ENCODE peak calls at places on chromosome 22, in nine cellular contexts. I, L, Q, X, U, N, E, Y and R are unnamed samples.

GRCh38 chr22:24421428-24421931 is 5.9 kb upstream of the ADORA2A start:
- DNase-seq in E (no peak), Q (no peak), X (peak), U (no peak), I (no peak), L (peak), Y (no peak), N (peak), R (no peak)

GRCh38 chr22:31937328-31937727 is 7.0 kb upstream of the YWHAH start:
- DNase-seq in L (no peak), U (no peak), X (no peak), E (no peak), Q (no peak), I (no peak), N (no peak), Y (no peak), R (no peak)

GRCh38 chr22:28017859-28018258 is 98.8 kb upstream of the PITPNB start:
- DNase-seq in Y (no peak), L (peak), U (no peak), I (no peak), N (no peak), X (no peak), Q (no peak), E (no peak), R (no peak)

GRCh38 chr22:27810566-27810965 is 9.0 kb upstream of the MN1 start:
- DNase-seq in U (peak), E (peak), X (no peak), Y (peak), Q (no peak), N (peak), L (peak), I (no peak), R (peak)

GRCh38 chr22:40400173-40400572 is 29.8 kb downstream of the SGSM3 start:
- DNase-seq in Q (no peak), I (no peak), L (no peak), N (peak), U (peak), Y (peak), E (no peak), X (peak), R (no peak)

GRCh38 chr22:17984114-17984513 is 40.2 kb downstream of the MICAL3 start:
- DNase-seq in X (peak), N (no peak), U (no peak), Y (no peak), L (no peak), E (no peak), Q (no peak), I (no peak), R (no peak)

GRCh38 chr22:27647540-27647939 is 154.0 kb downstream of the MN1 start:
- DNase-seq in X (no peak), N (no peak), I (no peak), Y (no peak), E (no peak), Q (no peak), U (no peak), L (no peak), R (no peak)

GRCh38 chr22:32469799-32470212 is 4.8 kb upstream of the FBXO7 start:
- DNase-seq in Q (no peak), L (no peak), X (peak), U (peak), E (peak), Y (no peak), I (no peak), N (no peak), R (peak)

GRCh38 chr22:24327827-24328226 is 57.2 kb downstream of the SPECC1L start:
- DNase-seq in X (peak), Q (no peak), I (no peak), Y (no peak), L (no peak), N (no peak), U (no peak), E (no peak), R (no peak)

GRCh38 chr22:10778296-10778814 is 4749.6 kb upstream of the OR11H1 start:
- DNase-seq in X (no peak), N (no peak), I (no peak), E (no peak), Y (no peak), U (no peak), L (no peak), Q (no peak), R (no peak)

GRCh38 chr22:19497245-19497644 is 17.5 kb downstream of the CDC45 start:
- DNase-seq in L (no peak), I (no peak), E (peak), Q (peak), X (no peak), Y (no peak), N (no peak), U (peak), R (peak)

GRCh38 chr22:26579331-26579886 is 10.5 kb downstream of the TPST2 start:
- DNase-seq in E (no peak), Y (peak), U (no peak), X (peak), I (no peak), L (no peak), N (peak), Q (no peak), R (no peak)

GRCh38 chr22:19523240-19524169 is 705 bp downstream of the CLDN5 start:
- DNase-seq in E (peak), Q (no peak), X (no peak), N (no peak), U (peak), L (no peak), Y (no peak), I (no peak), R (no peak)

GRCh38 chr22:22032906-22033802 is 50.6 kb upstream of the TOP3B start:
- DNase-seq in L (no peak), Y (no peak), Q (no peak), E (no peak), N (no peak), U (no peak), I (no peak), X (no peak), R (no peak)
- H3K4me3 ChIP-seq in L (no peak), Y (no peak), Q (no peak), E (no peak), N (no peak), U (no peak), I (no peak), X (no peak), R (no peak)

DNA sequence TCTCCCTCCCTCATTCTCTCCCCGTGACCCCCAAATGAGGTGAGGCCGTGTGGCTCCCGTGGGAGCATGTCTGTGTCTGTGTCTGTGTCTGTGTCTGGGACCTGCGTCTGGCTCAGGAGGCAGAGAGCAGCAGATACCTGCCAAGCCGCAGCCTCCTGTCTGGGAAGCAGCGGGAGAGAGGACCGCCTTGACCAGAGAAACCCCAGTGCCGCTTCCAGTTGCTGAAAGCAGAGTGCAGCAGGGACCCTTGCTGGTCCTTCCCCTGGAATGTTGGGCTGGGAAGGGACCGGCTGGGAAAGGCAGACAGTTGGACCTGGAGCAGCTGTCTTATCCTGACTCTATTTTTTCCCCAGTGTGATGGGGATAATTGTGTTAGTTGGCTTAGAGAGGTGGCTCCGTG is 525 bp downstream of the CSDC2 start:
- DNase-seq in L (no peak), X (no peak), N (no peak), Y (no peak), E (no peak), U (no peak), I (no peak), Q (no peak), R (no peak)
- H3K4me3 ChIP-seq in L (peak), X (no peak), N (peak), Y (peak), E (peak), U (peak), I (peak), Q (peak), R (peak)

GRCh38 chr22:50300620-50301257 is 6.7 kb downstream of the PLXNB2 start:
- DNase-seq in U (no peak), Q (no peak), I (no peak), N (no peak), X (no peak), Y (no peak), L (no peak), E (no peak), R (no peak)
- H3K4me3 ChIP-seq in U (peak), Q (no peak), I (no peak), N (no peak), X (no peak), Y (no peak), L (peak), E (no peak), R (no peak)

DNA sequence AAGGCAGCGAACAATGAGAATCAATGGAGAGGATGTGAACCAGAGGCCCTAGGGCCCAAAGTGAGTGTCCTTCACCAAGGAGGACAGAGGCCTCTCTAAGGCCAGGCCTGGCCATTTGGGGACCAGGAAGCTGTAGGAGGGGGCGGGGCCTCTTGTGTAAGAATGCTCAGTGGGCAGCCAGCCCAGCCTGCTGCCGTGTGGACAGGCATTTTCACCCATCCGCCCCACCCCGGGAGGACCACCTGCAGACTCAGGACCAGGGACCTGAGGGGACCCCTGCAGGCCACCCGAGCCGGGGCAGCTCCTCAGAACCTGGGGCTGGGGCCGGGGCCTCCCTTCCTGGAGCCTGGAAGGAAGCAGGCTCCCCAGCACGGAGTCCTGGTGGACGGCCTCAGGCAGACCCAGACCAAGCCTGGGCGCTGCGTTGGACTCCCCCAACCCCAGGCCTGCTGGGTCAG is 1.7 kb upstream of the TRABD start:
- DNase-seq in E (peak), Y (peak), I (no peak), L (peak), U (peak), N (peak), Q (no peak), X (no peak), R (no peak)
- H3K4me3 ChIP-seq in E (no peak), Y (no peak), I (peak), L (no peak), U (no peak), N (no peak), Q (no peak), X (no peak), R (no peak)

GRCh38 chr22:35601743-35602633 is 15.1 kb downstream of the MB start:
- DNase-seq in L (peak), X (peak), E (peak), U (peak), Q (no peak), N (no peak), Y (peak), I (no peak), R (no peak)
- H3K4me3 ChIP-seq in L (no peak), X (no peak), E (no peak), U (no peak), Q (no peak), N (no peak), Y (no peak), I (no peak), R (no peak)

GRCh38 chr22:48696371-48696770 is 1131.3 kb downstream of the BRD1 start:
- DNase-seq in U (no peak), Q (no peak), I (no peak), Y (no peak), L (peak), X (no peak), N (peak), E (no peak), R (no peak)
- H3K4me3 ChIP-seq in U (no peak), Q (no peak), I (no peak), Y (no peak), L (no peak), X (no peak), N (no peak), E (no peak), R (no peak)

DNA sequence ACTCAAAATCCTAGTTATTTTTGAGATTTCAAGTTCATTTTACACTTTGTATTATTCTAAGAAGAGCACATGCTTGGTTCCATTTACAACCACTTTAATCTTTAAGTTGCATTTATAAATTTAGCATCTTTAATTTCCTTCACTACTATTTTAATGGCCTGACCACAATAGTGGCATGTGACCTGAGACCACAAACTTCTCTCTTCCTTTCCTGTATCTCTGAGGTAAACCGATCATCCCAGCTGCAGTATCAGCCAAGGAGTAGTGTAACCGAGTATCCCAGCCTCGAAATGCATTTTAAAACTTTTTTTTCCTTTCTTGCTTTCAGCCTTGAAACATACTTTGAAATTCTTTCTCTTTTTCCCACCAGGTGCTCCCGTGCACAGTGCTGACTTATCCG is 28.7 kb upstream of the CBX6 start:
- DNase-seq in N (no peak), I (no peak), Y (no peak), L (no peak), E (no peak), X (no peak), U (no peak), Q (no peak), R (no peak)
- H3K4me3 ChIP-seq in N (no peak), I (no peak), Y (no peak), L (no peak), E (no peak), X (no peak), U (no peak), Q (no peak), R (no peak)

DNA sequence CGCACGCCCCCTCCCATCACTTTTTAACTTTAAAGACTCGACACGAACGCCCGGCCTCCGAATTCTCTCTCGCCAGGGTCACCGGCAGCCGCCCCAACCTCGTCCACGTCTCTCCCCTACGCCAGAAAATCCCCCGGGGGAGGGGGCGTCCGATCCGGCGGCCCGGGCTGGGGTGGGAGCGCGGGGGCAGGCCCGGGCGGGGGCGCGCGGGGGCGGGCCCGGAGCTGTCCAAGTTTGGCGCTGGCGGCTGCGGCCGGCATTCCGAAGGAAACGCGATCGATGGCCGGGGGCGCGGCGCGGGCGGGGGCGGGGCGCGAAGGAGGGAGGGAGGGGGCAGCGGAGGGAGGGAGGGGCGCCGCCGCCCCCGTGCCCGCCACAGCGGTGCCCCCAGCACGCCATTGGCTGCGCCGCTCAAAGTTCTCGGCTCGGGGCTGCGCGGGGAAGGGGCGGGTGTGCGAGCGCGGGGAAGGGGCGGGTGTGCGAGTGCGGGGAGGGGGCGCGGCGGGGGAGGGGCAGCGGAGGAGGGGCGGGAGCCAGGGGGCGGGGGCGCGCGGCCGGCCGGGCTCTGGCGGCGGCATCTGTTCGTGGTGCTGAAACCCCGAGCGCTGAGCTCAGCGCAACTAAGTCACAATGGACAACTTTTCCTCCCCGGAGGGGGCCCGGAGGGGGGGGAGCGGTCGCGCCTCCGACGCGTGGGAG is 2.4 kb downstream of the PHF21B start:
- DNase-seq in I (peak), Y (no peak), U (peak), E (peak), Q (no peak), L (no peak), X (peak), N (peak), R (no peak)
- H3K4me3 ChIP-seq in I (peak), Y (peak), U (peak), E (no peak), Q (peak), L (peak), X (no peak), N (peak), R (peak)

GRCh38 chr22:36358533-36359171 is 29.1 kb downstream of the MYH9 start:
- DNase-seq in U (no peak), I (no peak), Q (no peak), N (peak), L (no peak), Y (peak), E (no peak), X (no peak), R (no peak)

GRCh38 chr22:36355362-36355761 is 32.4 kb downstream of the MYH9 start:
- DNase-seq in N (peak), L (no peak), Y (no peak), I (no peak), U (peak), Q (no peak), E (peak), X (peak), R (no peak)

GRCh38 chr22:36356708-36357694 is 30.8 kb downstream of the MYH9 start:
- DNase-seq in E (peak), I (no peak), X (peak), L (no peak), U (no peak), N (peak), Q (no peak), Y (no peak), R (no peak)

GRCh38 chr22:36352775-36353507 is 34.8 kb downstream of the MYH9 start:
- DNase-seq in N (peak), X (no peak), U (peak), Y (peak), Q (peak), I (no peak), L (peak), E (peak), R (peak)

GRCh38 chr22:36355894-36356293 is 31.9 kb downstream of the MYH9 start:
- DNase-seq in Q (no peak), X (no peak), I (no peak), N (peak), E (no peak), Y (no peak), L (no peak), U (no peak), R (no peak)
- H3K4me3 ChIP-seq in Q (no peak), X (no peak), I (no peak), N (no peak), E (no peak), Y (no peak), L (no peak), U (no peak), R (no peak)